ENCODE peak calls at places on chromosomes 13 and 19, in eight cellular contexts. I, L, M, H, T, Z, N and E are unnamed samples.

GRCh38 chr13:42259515-42259914 is 12.4 kb upstream of the AKAP11 start:
- DNase-seq in I (no peak), Z (no peak), M (no peak), H (no peak), L (no peak), N (no peak), T (no peak), E (no peak)

GRCh38 chr19:54156953-54157352 is 2.6 kb downstream of the LENG1 start:
- DNase-seq in L (no peak), N (no peak), T (no peak), H (no peak), M (no peak), Z (no peak), I (no peak), E (no peak)

GRCh38 chr19:57105976-57106610 is 13.7 kb upstream of the USP29 start:
- DNase-seq in I (no peak), Z (no peak), T (no peak), H (no peak), N (no peak), M (no peak), L (no peak), E (no peak)

GRCh38 chr13:81106348-81106747 is 765.4 kb upstream of the SPRY2 start:
- DNase-seq in N (no peak), H (no peak), L (no peak), M (no peak), I (no peak), T (no peak), Z (no peak), E (no peak)

GRCh38 chr19:33456845-33457220 is 64.8 kb downstream of the PEPD start:
- DNase-seq in N (no peak), L (no peak), M (no peak), T (no peak), I (no peak), Z (no peak), H (no peak), E (no peak)

GRCh38 chr13:31042501-31043165 is 110.2 kb downstream of the TEX26 start:
- DNase-seq in Z (no peak), N (no peak), T (no peak), H (no peak), M (no peak), L (no peak), I (peak), E (no peak)

GRCh38 chr19:38721977-38722773 is 22.1 kb downstream of the CAPN12 start:
- DNase-seq in L (peak), I (no peak), T (no peak), M (no peak), Z (no peak), H (no peak), N (no peak), E (no peak)

GRCh38 chr13:29435125-29435911 is 160.2 kb downstream of the SLC7A1 start:
- DNase-seq in Z (no peak), T (peak), N (no peak), L (no peak), I (no peak), M (peak), H (no peak), E (peak)

GRCh38 chr19:2428027-2428690 is 773 bp upstream of the TIMM13 start:
- DNase-seq in Z (no peak), N (no peak), M (no peak), H (no peak), I (no peak), L (peak), T (peak), E (no peak)

GRCh38 chr13:96511587-96511986 is 421.7 kb downstream of the HS6ST3 start:
- DNase-seq in M (no peak), Z (no peak), T (no peak), L (no peak), H (no peak), N (no peak), I (no peak), E (no peak)

GRCh38 chr13:114065141-114065925 is 67.1 kb downstream of the RASA3 start:
- DNase-seq in I (peak), T (peak), L (peak), Z (peak), H (peak), M (peak), N (peak), E (peak)

GRCh38 chr19:49887037-49887652 is 9.5 kb downstream of the IL4I1 start:
- DNase-seq in H (no peak), T (no peak), Z (no peak), M (no peak), I (no peak), N (no peak), L (no peak), E (no peak)

GRCh38 chr19:50669319-50670101 is 20.3 kb downstream of the C19orf81 start:
- DNase-seq in H (peak), I (peak), Z (peak), N (no peak), M (no peak), L (peak), T (peak), E (peak)

GRCh38 chr13:27868639-27869435 is 51.0 kb upstream of the PDX1 start:
- DNase-seq in N (no peak), I (no peak), Z (no peak), M (no peak), T (peak), H (peak), L (no peak), E (peak)

GRCh38 chr13:51148223-51148951 is 37.3 kb upstream of the C13orf42 start:
- DNase-seq in T (no peak), M (no peak), I (no peak), N (no peak), Z (no peak), L (no peak), H (no peak), E (no peak)